ENCODE peak calls at places on chromosome 16, in eight cellular contexts. One of them, this sample, is unnamed.
A peak's percentile ranks its signal among the peaks of the same experiment; 100 is the strongest.

GRCh38 chr16:80931985-80932720 is 74.5 kb downstream of the CMC2 start:
- DNase-seq in IMR-90: peak; percentile 35
- DNase-seq in A549: peak; percentile 54
- DNase-seq in sigmoid colon: peak; percentile 92
- DNase-seq in NB4: peak; percentile 53
- DNase-seq in body of pancreas: peak; percentile 70
- DNase-seq in tibial nerve: peak; percentile 9
- DNase-seq in lower leg skin: peak; percentile 21
- DNase-seq in this sample: peak; percentile 53

GRCh38 chr16:2009791-2010510 is at the start of gene ZNF598:
- DNase-seq in lower leg skin: peak; percentile 31
- DNase-seq in NB4: peak; percentile 89
- DNase-seq in IMR-90: peak; percentile 84
- DNase-seq in A549: peak; percentile 84
- DNase-seq in tibial nerve: peak; percentile 52
- DNase-seq in sigmoid colon: peak; percentile 91
- DNase-seq in body of pancreas: peak; percentile 82
- DNase-seq in this sample: peak; percentile 75

GRCh38 chr16:60905806-60906205 is 1130.4 kb downstream of the CDH8 start:
- DNase-seq in A549: no peak
- DNase-seq in tibial nerve: no peak
- DNase-seq in body of pancreas: no peak
- DNase-seq in NB4: no peak
- DNase-seq in lower leg skin: no peak
- DNase-seq in IMR-90: no peak
- DNase-seq in sigmoid colon: no peak
- DNase-seq in this sample: no peak

GRCh38 chr16:1749152-1750117 is 21.9 kb downstream of the NME3 start:
- DNase-seq in lower leg skin: no peak
- DNase-seq in tibial nerve: no peak
- DNase-seq in A549: no peak
- DNase-seq in NB4: no peak
- DNase-seq in IMR-90: peak; percentile 25
- DNase-seq in sigmoid colon: no peak
- DNase-seq in body of pancreas: no peak
- DNase-seq in this sample: no peak

GRCh38 chr16:48384305-48384981 is 770 bp downstream of the SIAH1 start:
- DNase-seq in lower leg skin: peak; percentile 38
- DNase-seq in NB4: peak; percentile 70
- DNase-seq in tibial nerve: peak; percentile 35
- DNase-seq in sigmoid colon: peak; percentile 81
- DNase-seq in A549: peak; percentile 71
- DNase-seq in IMR-90: peak; percentile 40
- DNase-seq in body of pancreas: peak; percentile 67
- DNase-seq in this sample: peak; percentile 60

GRCh38 chr16:30119428-30119827 is 3.6 kb downstream of the MAPK3 start:
- DNase-seq in lower leg skin: no peak
- DNase-seq in NB4: no peak
- DNase-seq in IMR-90: peak; percentile 13
- DNase-seq in tibial nerve: no peak
- DNase-seq in body of pancreas: no peak
- DNase-seq in sigmoid colon: no peak
- DNase-seq in A549: no peak
- DNase-seq in this sample: no peak

GRCh38 chr16:80733366-80733901 is 71.0 kb downstream of the CDYL2 start:
- DNase-seq in lower leg skin: no peak
- DNase-seq in A549: no peak
- DNase-seq in IMR-90: no peak
- DNase-seq in sigmoid colon: no peak
- DNase-seq in body of pancreas: no peak
- DNase-seq in NB4: no peak
- DNase-seq in tibial nerve: no peak
- DNase-seq in this sample: no peak

GRCh38 chr16:65117701-65118448 is 4.0 kb downstream of the CDH11 start:
- DNase-seq in IMR-90: peak; percentile 90
- DNase-seq in A549: peak; percentile 51
- DNase-seq in body of pancreas: peak; percentile 57
- DNase-seq in lower leg skin: peak; percentile 59
- DNase-seq in sigmoid colon: peak; percentile 85
- DNase-seq in tibial nerve: peak; percentile 76
- DNase-seq in NB4: peak; percentile 68
- DNase-seq in this sample: no peak

GRCh38 chr16:30358577-30358936 is 3.4 kb upstream of the CD2BP2 start:
- DNase-seq in tibial nerve: no peak
- DNase-seq in sigmoid colon: peak; percentile 65
- DNase-seq in A549: no peak
- DNase-seq in NB4: no peak
- DNase-seq in IMR-90: no peak
- DNase-seq in body of pancreas: no peak
- DNase-seq in lower leg skin: no peak
- DNase-seq in this sample: no peak

GRCh38 chr16:66207139-66207863 is 159.2 kb upstream of the CDH5 start:
- DNase-seq in IMR-90: no peak
- DNase-seq in lower leg skin: peak; percentile 65
- DNase-seq in tibial nerve: peak; percentile 58
- DNase-seq in body of pancreas: peak; percentile 60
- DNase-seq in NB4: peak; percentile 95
- DNase-seq in A549: no peak
- DNase-seq in sigmoid colon: no peak
- DNase-seq in this sample: peak; percentile 67

DNA sequence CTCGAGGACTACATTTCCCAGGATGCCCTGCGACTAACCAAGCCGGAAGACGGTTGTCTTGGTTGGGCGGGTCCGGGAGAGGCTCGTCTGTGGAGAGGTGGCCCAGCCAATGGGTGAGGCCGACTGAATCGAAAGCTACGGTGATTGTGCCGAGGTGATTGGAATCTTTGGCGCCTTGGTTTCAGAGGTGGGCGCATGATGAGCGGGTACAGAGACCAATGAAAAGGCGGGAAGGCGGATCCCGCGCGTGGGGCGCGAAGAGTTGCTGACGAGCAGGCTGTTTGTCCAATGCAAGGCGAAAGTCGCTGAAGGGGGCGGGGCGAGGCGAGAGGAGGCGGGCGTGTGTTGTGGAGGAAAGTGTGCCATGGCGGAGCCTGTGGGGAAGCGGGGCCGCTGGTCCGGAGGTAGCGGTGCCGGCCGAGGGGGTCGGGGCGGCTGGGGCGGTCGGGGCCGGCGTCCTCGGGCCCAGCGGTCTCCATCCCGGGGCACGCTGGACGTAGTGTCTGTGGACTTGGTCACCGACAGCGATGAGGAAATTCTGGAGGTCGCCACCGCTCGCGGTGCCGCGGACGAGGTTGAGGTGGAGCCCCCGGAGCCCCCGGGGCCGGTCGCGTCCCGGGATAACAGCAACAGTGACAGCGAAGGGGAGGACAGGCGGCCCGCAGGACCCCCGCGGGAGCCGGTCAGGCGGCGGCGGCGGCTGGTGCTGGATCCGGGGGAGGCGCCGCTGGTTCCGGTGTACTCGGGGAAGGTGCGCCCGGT is at the start of gene NFATC2IP:
- DNase-seq in A549: peak; percentile 98
- DNase-seq in sigmoid colon: peak; percentile 100
- DNase-seq in IMR-90: peak; percentile 100
- DNase-seq in body of pancreas: peak; percentile 100
- DNase-seq in lower leg skin: peak; percentile 100
- DNase-seq in tibial nerve: peak; percentile 99
- DNase-seq in NB4: peak; percentile 99
- DNase-seq in this sample: peak; percentile 100
- TF ChIP-seq POLR2A in A549: peak; percentile 81
- TF ChIP-seq POLR2A in sigmoid colon: no peak
- TF ChIP-seq POLR2A in IMR-90: peak; percentile 38
- TF ChIP-seq POLR2A in body of pancreas: peak; percentile 59
- TF ChIP-seq POLR2A in lower leg skin: no peak
- TF ChIP-seq POLR2A in tibial nerve: peak; percentile 36
- TF ChIP-seq POLR2A in NB4: peak; percentile 76
- TF ChIP-seq POLR2A in this sample: peak; percentile 26

DNA sequence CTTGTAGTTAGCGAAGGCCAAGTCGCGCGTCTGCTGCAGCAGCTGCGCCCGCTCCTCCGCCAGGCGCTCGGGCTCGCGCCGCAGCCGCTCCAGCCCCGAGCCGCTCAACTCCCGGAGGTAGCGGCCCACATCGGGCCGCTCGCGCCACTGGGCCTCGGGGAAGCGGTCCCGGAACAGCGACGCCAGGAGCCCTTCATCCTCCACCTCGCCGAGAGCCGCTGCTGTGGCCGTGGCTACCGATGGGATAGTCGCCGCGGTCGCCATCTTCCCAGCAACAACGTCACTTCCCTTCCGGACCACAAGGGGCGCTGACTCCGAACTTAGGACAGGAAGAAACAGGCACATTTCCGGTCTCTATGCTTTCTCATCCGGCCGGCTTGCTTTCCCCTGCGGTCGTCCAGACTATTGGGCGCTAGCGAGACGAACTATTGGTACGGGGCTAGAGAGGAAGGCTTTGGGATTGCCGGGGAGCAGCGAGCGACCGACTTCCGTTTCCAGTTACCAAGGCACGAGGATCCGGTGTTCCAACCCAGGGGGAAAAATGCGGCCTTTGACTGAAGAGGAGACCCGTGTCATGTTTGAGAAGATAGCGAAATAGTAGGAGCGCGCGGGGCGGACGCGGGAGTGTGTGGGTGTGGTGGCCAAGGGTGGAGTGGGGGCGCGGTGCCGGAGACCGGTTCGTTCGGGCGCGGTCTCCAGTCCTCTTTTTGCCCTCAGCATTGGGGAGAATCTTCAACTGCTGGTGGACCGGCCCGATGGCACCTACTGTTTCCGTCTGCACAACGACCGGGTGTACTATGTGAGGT is at the start of the genes COG8 and NIP7:
- DNase-seq in body of pancreas: peak; percentile 98
- DNase-seq in NB4: peak; percentile 100
- DNase-seq in IMR-90: peak; percentile 98
- DNase-seq in sigmoid colon: peak; percentile 97
- DNase-seq in A549: peak; percentile 94
- DNase-seq in lower leg skin: peak; percentile 97
- DNase-seq in tibial nerve: peak; percentile 99
- DNase-seq in this sample: peak; percentile 96
- TF ChIP-seq POLR2A in body of pancreas: peak; percentile 86
- TF ChIP-seq POLR2A in NB4: peak; percentile 73
- TF ChIP-seq POLR2A in IMR-90: peak; percentile 80
- TF ChIP-seq POLR2A in sigmoid colon: no peak
- TF ChIP-seq POLR2A in A549: peak; percentile 84
- TF ChIP-seq POLR2A in lower leg skin: no peak
- TF ChIP-seq POLR2A in tibial nerve: peak; percentile 57
- TF ChIP-seq POLR2A in this sample: peak; percentile 52

GRCh38 chr16:56631832-56632159 is 663 bp upstream of the MT1M start:
- DNase-seq in tibial nerve: no peak
- DNase-seq in sigmoid colon: no peak
- DNase-seq in A549: no peak
- DNase-seq in IMR-90: no peak
- DNase-seq in NB4: no peak
- DNase-seq in lower leg skin: no peak
- DNase-seq in body of pancreas: no peak
- DNase-seq in this sample: no peak

GRCh38 chr16:56632848-56633365 is 448 bp downstream of the MT1M start:
- DNase-seq in NB4: no peak
- DNase-seq in body of pancreas: no peak
- DNase-seq in IMR-90: no peak
- DNase-seq in A549: no peak
- DNase-seq in lower leg skin: no peak
- DNase-seq in tibial nerve: no peak
- DNase-seq in sigmoid colon: no peak
- DNase-seq in this sample: no peak

GRCh38 chr16:56633535-56633934 is 1.1 kb downstream of the MT1M start:
- DNase-seq in body of pancreas: no peak
- DNase-seq in tibial nerve: no peak
- DNase-seq in sigmoid colon: no peak
- DNase-seq in A549: no peak
- DNase-seq in NB4: no peak
- DNase-seq in lower leg skin: no peak
- DNase-seq in IMR-90: no peak
- DNase-seq in this sample: no peak

GRCh38 chr16:56631197-56631596 is 1.3 kb upstream of the MT1M start:
- DNase-seq in body of pancreas: no peak
- DNase-seq in A549: no peak
- DNase-seq in sigmoid colon: no peak
- DNase-seq in IMR-90: no peak
- DNase-seq in NB4: no peak
- DNase-seq in tibial nerve: no peak
- DNase-seq in lower leg skin: no peak
- DNase-seq in this sample: no peak

DNA sequence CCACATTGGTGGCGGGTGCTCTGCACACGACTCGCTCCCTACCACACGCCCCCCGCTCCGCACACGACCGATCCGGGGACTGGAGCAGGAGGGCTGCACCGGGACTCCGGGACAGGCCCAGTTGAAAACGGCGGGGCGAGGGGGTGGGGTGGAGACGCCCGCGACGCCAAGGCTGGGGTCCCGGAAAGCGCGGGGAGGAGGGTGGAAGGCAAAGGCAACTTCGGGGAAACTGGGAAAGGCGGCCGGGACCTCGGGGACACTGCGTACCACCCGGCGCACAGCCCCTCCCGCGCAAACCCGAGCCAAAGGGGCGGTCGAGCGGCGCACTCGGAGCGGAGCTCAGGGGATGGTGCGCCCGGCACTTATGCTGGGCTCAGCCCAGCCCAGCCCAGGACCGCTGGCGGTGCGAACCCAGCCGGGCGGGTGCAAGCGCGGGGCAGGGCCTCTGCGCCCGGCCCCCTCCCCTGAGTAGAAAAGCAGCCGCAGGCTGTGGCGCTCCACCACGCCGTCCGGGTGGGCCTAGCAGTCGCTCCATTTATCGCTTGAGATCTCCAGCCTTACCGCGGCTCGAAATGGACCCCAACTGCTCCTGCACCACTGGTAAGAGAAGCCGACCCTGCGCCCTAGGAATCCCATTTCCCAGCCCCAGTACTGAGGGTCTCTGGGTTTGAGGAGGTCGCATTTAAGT is at the start of gene MT1M:
- DNase-seq in IMR-90: no peak
- DNase-seq in body of pancreas: peak; percentile 79
- DNase-seq in tibial nerve: no peak
- DNase-seq in lower leg skin: peak; percentile 46
- DNase-seq in sigmoid colon: peak; percentile 83
- DNase-seq in NB4: no peak
- DNase-seq in A549: no peak
- DNase-seq in this sample: peak; percentile 48
- TF ChIP-seq POLR2A in IMR-90: no peak
- TF ChIP-seq POLR2A in body of pancreas: peak; percentile 74
- TF ChIP-seq POLR2A in tibial nerve: peak; percentile 56
- TF ChIP-seq POLR2A in lower leg skin: no peak
- TF ChIP-seq POLR2A in sigmoid colon: peak; percentile 28
- TF ChIP-seq POLR2A in NB4: no peak
- TF ChIP-seq POLR2A in A549: no peak
- TF ChIP-seq POLR2A in this sample: peak; percentile 52

DNA sequence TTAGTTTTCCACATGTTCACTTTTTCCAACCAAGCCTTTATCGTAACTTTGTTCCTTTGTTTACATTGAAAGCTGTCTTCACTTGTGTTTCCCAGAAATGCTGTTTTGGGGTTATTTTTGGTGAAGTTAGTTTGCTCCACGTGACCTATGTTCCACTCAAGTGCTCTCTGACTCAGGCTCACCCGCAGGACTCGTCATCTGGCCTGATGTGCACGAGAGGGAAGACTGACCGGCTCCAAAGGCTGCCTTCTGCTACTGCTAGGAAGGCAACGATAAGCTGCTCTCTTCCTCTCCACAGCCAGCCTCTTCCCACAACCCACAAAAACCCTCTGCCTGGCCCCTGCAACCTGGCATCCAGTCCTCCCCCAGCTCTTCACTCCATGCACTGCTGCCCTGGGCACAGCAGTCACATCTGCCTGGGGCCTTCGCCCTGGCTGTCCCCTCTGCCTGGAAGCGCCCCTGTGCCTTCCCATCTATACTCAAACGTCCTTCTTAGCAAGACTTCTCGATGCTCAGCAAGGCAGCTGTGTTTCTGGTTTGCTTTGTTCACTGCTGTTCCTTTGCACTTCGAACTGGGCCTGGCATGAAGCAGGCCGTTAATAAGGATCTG is 28.0 kb downstream of the ZCCHC14 start:
- DNase-seq in lower leg skin: peak; percentile 81
- DNase-seq in tibial nerve: peak; percentile 81
- DNase-seq in body of pancreas: peak; percentile 80
- DNase-seq in IMR-90: peak; percentile 96
- DNase-seq in A549: no peak
- DNase-seq in NB4: peak; percentile 88
- DNase-seq in sigmoid colon: peak; percentile 94
- DNase-seq in this sample: peak; percentile 74
- TF ChIP-seq POLR2A in lower leg skin: no peak
- TF ChIP-seq POLR2A in tibial nerve: no peak
- TF ChIP-seq POLR2A in body of pancreas: peak; percentile 43
- TF ChIP-seq POLR2A in IMR-90: peak; percentile 73
- TF ChIP-seq POLR2A in A549: no peak
- TF ChIP-seq POLR2A in NB4: no peak
- TF ChIP-seq POLR2A in sigmoid colon: no peak
- TF ChIP-seq POLR2A in this sample: peak; percentile 15

This sample was measured in gastrocnemius medialis.